ENCODE peak calls at places on chromosomes 4 and X, in eight cellular contexts. One of them, this sample, is unnamed.

GRCh38 chrX:20513185-20513584 is 246.5 kb upstream of the RPS6KA3 start:
- DNase-seq in left ventricle myocardium inferior: no peak
- DNase-seq in ovary: no peak
- DNase-seq in stomach: no peak
- DNase-seq in esophagus squamous epithelium: no peak
- DNase-seq in AG04450: no peak
- DNase-seq in PC-9: no peak
- DNase-seq in spleen: no peak
- DNase-seq in this sample: no peak

GRCh38 chr4:77776182-77777134 is 42.7 kb downstream of the CNOT6L start:
- DNase-seq in ovary: no peak
- DNase-seq in PC-9: no peak
- DNase-seq in esophagus squamous epithelium: no peak
- DNase-seq in AG04450: peak
- DNase-seq in stomach: no peak
- DNase-seq in left ventricle myocardium inferior: no peak
- DNase-seq in spleen: no peak
- DNase-seq in this sample: no peak

GRCh38 chr4:110518889-110519490 is 43.0 kb downstream of the ENPEP start:
- DNase-seq in ovary: no peak
- DNase-seq in esophagus squamous epithelium: no peak
- DNase-seq in spleen: no peak
- DNase-seq in PC-9: no peak
- DNase-seq in stomach: no peak
- DNase-seq in left ventricle myocardium inferior: no peak
- DNase-seq in AG04450: no peak
- DNase-seq in this sample: no peak

GRCh38 chr4:60948008-60948407 is 252.1 kb upstream of the ADGRL3 start:
- DNase-seq in ovary: no peak
- DNase-seq in spleen: no peak
- DNase-seq in left ventricle myocardium inferior: no peak
- DNase-seq in esophagus squamous epithelium: no peak
- DNase-seq in AG04450: no peak
- DNase-seq in stomach: no peak
- DNase-seq in PC-9: no peak
- DNase-seq in this sample: no peak

GRCh38 chr4:143585548-143585947 is 72.0 kb downstream of the SMARCA5 start:
- DNase-seq in PC-9: no peak
- DNase-seq in AG04450: no peak
- DNase-seq in spleen: no peak
- DNase-seq in esophagus squamous epithelium: no peak
- DNase-seq in ovary: no peak
- DNase-seq in left ventricle myocardium inferior: no peak
- DNase-seq in stomach: no peak
- DNase-seq in this sample: no peak

GRCh38 chr4:86300516-86300915 is 59.3 kb downstream of the MAPK10 start:
- DNase-seq in AG04450: no peak
- DNase-seq in esophagus squamous epithelium: no peak
- DNase-seq in ovary: no peak
- DNase-seq in PC-9: no peak
- DNase-seq in left ventricle myocardium inferior: no peak
- DNase-seq in spleen: no peak
- DNase-seq in stomach: no peak
- DNase-seq in this sample: no peak

GRCh38 chrX:41922125-41922521 is 1.2 kb downstream of the CASK start:
- DNase-seq in left ventricle myocardium inferior: no peak
- DNase-seq in esophagus squamous epithelium: no peak
- DNase-seq in AG04450: no peak
- DNase-seq in PC-9: no peak
- DNase-seq in spleen: no peak
- DNase-seq in stomach: no peak
- DNase-seq in ovary: no peak
- DNase-seq in this sample: no peak

GRCh38 chr4:144709159-144709558 is 63.2 kb downstream of the HHIP start:
- DNase-seq in spleen: no peak
- DNase-seq in left ventricle myocardium inferior: no peak
- DNase-seq in stomach: no peak
- DNase-seq in AG04450: peak
- DNase-seq in ovary: no peak
- DNase-seq in esophagus squamous epithelium: no peak
- DNase-seq in PC-9: no peak
- DNase-seq in this sample: no peak

GRCh38 chrX:2967998-2968909 is 38.1 kb upstream of the ARSH start:
- DNase-seq in stomach: no peak
- DNase-seq in left ventricle myocardium inferior: no peak
- DNase-seq in esophagus squamous epithelium: no peak
- DNase-seq in ovary: no peak
- DNase-seq in AG04450: no peak
- DNase-seq in PC-9: no peak
- DNase-seq in spleen: no peak
- DNase-seq in this sample: no peak

GRCh38 chr4:23934223-23934622 is 44.4 kb upstream of the PPARGC1A start:
- DNase-seq in esophagus squamous epithelium: no peak
- DNase-seq in AG04450: no peak
- DNase-seq in stomach: no peak
- DNase-seq in ovary: no peak
- DNase-seq in PC-9: no peak
- DNase-seq in spleen: no peak
- DNase-seq in left ventricle myocardium inferior: no peak
- DNase-seq in this sample: no peak

GRCh38 chrX:7263961-7264360 is 116.0 kb upstream of the PUDP start:
- DNase-seq in left ventricle myocardium inferior: no peak
- DNase-seq in AG04450: no peak
- DNase-seq in PC-9: peak
- DNase-seq in spleen: no peak
- DNase-seq in ovary: no peak
- DNase-seq in stomach: no peak
- DNase-seq in esophagus squamous epithelium: no peak
- DNase-seq in this sample: peak

GRCh38 chr4:24952667-24953066 is 39.8 kb upstream of the CCDC149 start:
- DNase-seq in spleen: no peak
- DNase-seq in AG04450: no peak
- DNase-seq in esophagus squamous epithelium: no peak
- DNase-seq in stomach: no peak
- DNase-seq in left ventricle myocardium inferior: no peak
- DNase-seq in ovary: no peak
- DNase-seq in PC-9: no peak
- DNase-seq in this sample: no peak

GRCh38 chr4:126821152-126821551 is 811.6 kb upstream of the INTU start:
- DNase-seq in PC-9: no peak
- DNase-seq in spleen: no peak
- DNase-seq in stomach: no peak
- DNase-seq in AG04450: no peak
- DNase-seq in ovary: no peak
- DNase-seq in esophagus squamous epithelium: no peak
- DNase-seq in left ventricle myocardium inferior: no peak
- DNase-seq in this sample: no peak

DNA sequence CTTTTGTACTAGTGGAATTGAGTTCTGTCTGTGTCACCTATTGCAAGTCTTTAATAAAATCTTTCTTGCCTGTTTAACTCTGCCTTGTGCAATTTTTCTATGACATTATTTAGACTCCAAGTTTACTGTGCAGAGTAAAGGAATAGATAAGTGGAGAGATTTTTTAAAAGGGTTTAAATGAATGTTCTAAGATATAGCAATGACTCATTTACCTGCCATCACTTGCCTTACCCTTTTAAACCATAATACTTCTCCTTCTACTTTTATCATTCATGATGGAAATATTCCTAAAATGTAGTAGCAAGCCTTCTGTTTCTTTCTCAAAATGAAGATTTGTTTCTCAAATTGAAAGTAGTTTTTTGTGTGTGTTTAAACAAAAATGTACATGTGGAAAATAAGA is 782.8 kb upstream of the MAGEB2 start:
- DNase-seq in left ventricle myocardium inferior: no peak
- DNase-seq in ovary: no peak
- DNase-seq in esophagus squamous epithelium: no peak
- DNase-seq in AG04450: no peak
- DNase-seq in spleen: no peak
- DNase-seq in stomach: no peak
- DNase-seq in PC-9: no peak
- DNase-seq in this sample: no peak
- TF ChIP-seq CTCF in left ventricle myocardium inferior: no peak
- TF ChIP-seq CTCF in ovary: no peak
- TF ChIP-seq CTCF in esophagus squamous epithelium: no peak
- TF ChIP-seq CTCF in AG04450: no peak
- TF ChIP-seq CTCF in spleen: no peak
- TF ChIP-seq CTCF in stomach: no peak
- TF ChIP-seq CTCF in PC-9: no peak
- TF ChIP-seq CTCF in this sample: no peak

GRCh38 chrX:16039363-16039762 is 84.0 kb upstream of the GRPR start:
- DNase-seq in AG04450: no peak
- DNase-seq in ovary: no peak
- DNase-seq in PC-9: no peak
- DNase-seq in left ventricle myocardium inferior: no peak
- DNase-seq in esophagus squamous epithelium: no peak
- DNase-seq in spleen: no peak
- DNase-seq in stomach: no peak
- DNase-seq in this sample: no peak

GRCh38 chrX:16039834-16040233 is 83.5 kb upstream of the GRPR start:
- DNase-seq in stomach: no peak
- DNase-seq in AG04450: no peak
- DNase-seq in spleen: no peak
- DNase-seq in left ventricle myocardium inferior: no peak
- DNase-seq in ovary: no peak
- DNase-seq in esophagus squamous epithelium: no peak
- DNase-seq in PC-9: no peak
- DNase-seq in this sample: no peak

GRCh38 chrX:16042980-16043379 is 80.4 kb upstream of the GRPR start:
- DNase-seq in ovary: no peak
- DNase-seq in left ventricle myocardium inferior: no peak
- DNase-seq in AG04450: no peak
- DNase-seq in spleen: no peak
- DNase-seq in PC-9: no peak
- DNase-seq in esophagus squamous epithelium: no peak
- DNase-seq in stomach: no peak
- DNase-seq in this sample: no peak
- H3K4me3 ChIP-seq in ovary: no peak
- H3K4me3 ChIP-seq in left ventricle myocardium inferior: no peak
- H3K4me3 ChIP-seq in AG04450: no peak
- H3K4me3 ChIP-seq in spleen: no peak
- H3K4me3 ChIP-seq in PC-9: no peak
- H3K4me3 ChIP-seq in esophagus squamous epithelium: no peak
- H3K4me3 ChIP-seq in stomach: no peak
- H3K4me3 ChIP-seq in this sample: no peak

GRCh38 chr4:177380730-177381287 is 61.4 kb downstream of the AGA start:
- DNase-seq in spleen: no peak
- DNase-seq in left ventricle myocardium inferior: no peak
- DNase-seq in esophagus squamous epithelium: no peak
- DNase-seq in PC-9: no peak
- DNase-seq in ovary: no peak
- DNase-seq in AG04450: no peak
- DNase-seq in stomach: no peak
- DNase-seq in this sample: no peak
- TF ChIP-seq CTCF in spleen: no peak
- TF ChIP-seq CTCF in left ventricle myocardium inferior: no peak
- TF ChIP-seq CTCF in esophagus squamous epithelium: no peak
- TF ChIP-seq CTCF in PC-9: no peak
- TF ChIP-seq CTCF in ovary: no peak
- TF ChIP-seq CTCF in AG04450: no peak
- TF ChIP-seq CTCF in stomach: no peak
- TF ChIP-seq CTCF in this sample: no peak

DNA sequence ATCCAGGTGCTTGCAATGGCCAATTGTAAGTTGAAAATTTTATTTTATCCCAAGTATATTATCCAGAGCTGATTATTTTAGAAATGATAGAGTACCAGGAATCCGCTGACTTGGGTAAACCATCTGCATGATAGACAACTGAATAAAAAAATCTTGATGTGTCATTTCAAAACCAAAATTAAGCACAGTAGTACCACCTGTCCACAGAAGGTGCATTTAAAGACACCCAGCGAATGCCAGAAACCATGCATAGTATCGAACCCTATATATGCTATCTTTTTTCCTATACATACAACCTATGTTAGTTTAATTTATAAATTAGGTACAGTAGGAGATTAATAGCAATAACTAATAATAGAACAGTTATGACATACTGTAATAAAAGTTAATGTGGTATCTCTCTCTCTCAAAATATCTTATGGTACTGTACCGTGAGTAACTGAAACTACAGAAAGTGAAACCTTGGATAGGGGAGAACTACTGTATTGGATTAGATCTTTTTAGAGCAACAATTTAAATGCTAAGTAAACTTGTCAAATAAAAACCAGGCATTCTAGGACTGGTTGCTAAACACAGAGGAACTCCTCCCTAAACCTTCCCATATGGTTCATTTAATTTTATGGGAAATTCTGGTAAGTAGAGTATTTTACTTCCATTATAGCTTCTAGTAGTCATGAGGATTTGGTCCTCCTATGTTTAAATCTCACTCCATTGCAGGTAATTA is 6.3 kb downstream of the NEIL3 start:
- DNase-seq in spleen: no peak
- DNase-seq in PC-9: no peak
- DNase-seq in left ventricle myocardium inferior: no peak
- DNase-seq in AG04450: no peak
- DNase-seq in stomach: no peak
- DNase-seq in esophagus squamous epithelium: no peak
- DNase-seq in ovary: no peak
- DNase-seq in this sample: no peak
- H3K4me3 ChIP-seq in spleen: no peak
- H3K4me3 ChIP-seq in PC-9: no peak
- H3K4me3 ChIP-seq in left ventricle myocardium inferior: no peak
- H3K4me3 ChIP-seq in AG04450: no peak
- H3K4me3 ChIP-seq in stomach: no peak
- H3K4me3 ChIP-seq in esophagus squamous epithelium: no peak
- H3K4me3 ChIP-seq in ovary: no peak
- H3K4me3 ChIP-seq in this sample: no peak